ENCODE peak calls at places on chromosomes 12 and 14, in ten cellular contexts. R, M, A, I, X, W, C, T, D and B are unnamed samples.
A peak's percentile ranks its signal among the peaks of the same experiment; 100 is the strongest.

GRCh38 chr12:53320352-53321195 is 836 bp downstream of the AAAS start:
- DNase-seq in M (no peak), T (no peak), C (no peak), R (no peak), D (no peak), W (no peak), I (no peak), X (no peak), A (no peak), B (no peak)

GRCh38 chr12:94762259-94762942 is 112.0 kb upstream of the TMCC3 start:
- DNase-seq in X (no peak), M (no peak), W (no peak), T (peak; percentile 60), A (no peak), D (no peak), R (no peak), I (no peak), C (no peak), B (no peak)

GRCh38 chr12:47779943-47780504 is 7.0 kb downstream of the SLC48A1 start:
- DNase-seq in W (no peak), D (no peak), T (no peak), C (no peak), A (no peak), X (no peak), R (no peak), I (no peak), M (no peak), B (no peak)

GRCh38 chr14:39417014-39417413 is 15.2 kb downstream of the FBXO33 start:
- DNase-seq in T (peak; percentile 20), M (no peak), A (no peak), I (no peak), R (peak; percentile 6), W (no peak), D (no peak), C (no peak), X (no peak), B (no peak)

GRCh38 chr12:24415934-24416333 is 466.5 kb upstream of the SOX5 start:
- DNase-seq in D (no peak), C (no peak), R (no peak), W (no peak), M (no peak), A (no peak), T (no peak), I (no peak), X (no peak), B (no peak)

GRCh38 chr14:63493246-63493645 is 49.9 kb downstream of the PPP2R5E start:
- DNase-seq in W (no peak), C (no peak), D (no peak), I (no peak), X (no peak), A (peak; percentile 40), R (peak; percentile 10), M (no peak), T (no peak), B (no peak)

GRCh38 chr12:7444076-7444475 is at the start of gene CD163L1:
- DNase-seq in D (no peak), C (no peak), X (no peak), A (no peak), R (no peak), M (no peak), T (no peak), I (no peak), W (no peak), B (no peak)

GRCh38 chr12:123744836-123745235 is 17.3 kb upstream of the DNAH10 start:
- DNase-seq in I (no peak), C (no peak), T (no peak), A (no peak), D (no peak), W (no peak), R (no peak), M (no peak), X (no peak), B (no peak)

GRCh38 chr14:105332352-105332874 is 17.9 kb downstream of the PACS2 start:
- DNase-seq in C (no peak), T (no peak), W (no peak), M (no peak), D (no peak), R (no peak), I (no peak), X (no peak), A (no peak), B (no peak)

GRCh38 chr14:59541731-59542130 is 34.9 kb downstream of the CCDC175 start:
- DNase-seq in D (no peak), I (no peak), W (no peak), R (no peak), T (no peak), X (no peak), M (no peak), A (no peak), C (no peak), B (no peak)